ENCODE peak calls at places on chromosomes 12 and 14, in ten cellular contexts. B, Z, G, R, H, V, L, I, A and M are unnamed samples. For H3K4me1, the result is how much of the 10 kb centered on the place peaks cover.

GRCh38 chr12:101047652-101048051 is 162.4 kb downstream of the SLC5A8 start:
- DNase-seq in B (no peak), Z (no peak), G (no peak), R (no peak), H (no peak), V (no peak), L (no peak), I (no peak), A (no peak), M (no peak)

GRCh38 chr12:131221061-131221945 is 267.6 kb downstream of the ADGRD1 start:
- DNase-seq in B (no peak), Z (no peak), G (no peak), R (no peak), H (no peak), V (no peak), L (no peak), I (no peak), A (no peak), M (peak)

GRCh38 chr12:22334696-22335290 is at the start of gene ST8SIA1:
- DNase-seq in B (no peak), Z (peak), G (peak), R (peak), H (peak), V (peak), L (no peak), I (no peak), A (peak), M (peak)

GRCh38 chr12:120991965-120992364 is 13.6 kb downstream of the HNF1A start:
- DNase-seq in B (no peak), Z (no peak), G (no peak), R (no peak), H (no peak), V (no peak), L (no peak), I (no peak), A (no peak), M (no peak)

GRCh38 chr14:80792756-80793155 is 148.8 kb downstream of the CEP128 start:
- DNase-seq in B (no peak), Z (no peak), G (no peak), R (no peak), H (no peak), V (no peak), L (no peak), I (no peak), A (no peak), M (no peak)

GRCh38 chr12:52522346-52523011 is 2.3 kb upstream of the KRT5 start:
- DNase-seq in B (no peak), Z (no peak), G (no peak), R (no peak), H (no peak), V (no peak), L (peak), I (no peak), A (no peak), M (no peak)

GRCh38 chr14:99163446-99163845 is 108.6 kb downstream of the BCL11B start:
- DNase-seq in B (no peak), Z (no peak), G (no peak), R (no peak), H (no peak), V (no peak), L (no peak), I (no peak), A (no peak), M (no peak)

GRCh38 chr12:116687888-116688287 is 50.0 kb downstream of the SPRING1 start:
- DNase-seq in B (peak), Z (peak), G (peak), R (peak), H (peak), V (peak), L (peak), I (peak), A (no peak), M (peak)

GRCh38 chr12:95117178-95117599 is 43.8 kb upstream of the NR2C1 start:
- DNase-seq in B (peak), Z (peak), G (peak), R (peak), H (no peak), V (no peak), L (peak), I (peak), A (peak), M (peak)

GRCh38 chr12:1655225-1655788 is 26.3 kb downstream of the WNT5B start:
- DNase-seq in B (no peak), Z (no peak), G (no peak), R (no peak), H (no peak), V (no peak), L (no peak), I (no peak), A (peak), M (no peak)

GRCh38 chr12:47442310-47442709 is 263.5 kb downstream of the RPAP3 start:
- DNase-seq in B (no peak), Z (no peak), G (no peak), R (no peak), H (no peak), V (no peak), L (no peak), I (peak), A (no peak), M (no peak)

GRCh38 chr14:24965934-24966593 is 83.9 kb downstream of the STXBP6 start:
- DNase-seq in B (no peak), Z (peak), G (peak), R (peak), H (no peak), V (no peak), L (no peak), I (peak), A (peak), M (peak)

GRCh38 chr12:93832126-93832525 is 155.0 kb downstream of the CRADD start:
- DNase-seq in B (no peak), Z (no peak), G (no peak), R (no peak), H (no peak), V (no peak), L (no peak), I (no peak), A (no peak), M (no peak)

GRCh38 chr14:88955470-88955869 is 131.0 kb downstream of the TTC8 start:
- DNase-seq in B (no peak), Z (no peak), G (no peak), R (no peak), H (no peak), V (no peak), L (no peak), I (no peak), A (no peak), M (no peak)

GRCh38 chr12:124519741-124520140 is 47.7 kb downstream of the NCOR2 start:
- DNase-seq in B (no peak), Z (no peak), G (no peak), R (no peak), H (peak), V (peak), L (no peak), I (no peak), A (no peak), M (peak)

GRCh38 chr12:106957617-106958016 is 1.9 kb downstream of the TMEM263 start:
- DNase-seq in B (peak), Z (no peak), G (no peak), R (no peak), H (no peak), V (no peak), L (no peak), I (no peak), A (no peak), M (no peak)

GRCh38 chr12:75815756-75816155 is 215.8 kb downstream of the PHLDA1 start:
- DNase-seq in B (no peak), Z (no peak), G (no peak), R (no peak), H (no peak), V (no peak), L (no peak), I (no peak), A (no peak), M (no peak)

GRCh38 chr12:76495556-76495955 is 64.0 kb downstream of the OSBPL8 start:
- DNase-seq in B (no peak), Z (no peak), G (no peak), R (no peak), H (no peak), V (no peak), L (no peak), I (no peak), A (no peak), M (no peak)

GRCh38 chr12:95218164-95218851 is 701 bp downstream of the VEZT start:
- DNase-seq in B (peak), Z (no peak), G (no peak), R (peak), H (no peak), V (no peak), L (no peak), I (no peak), A (no peak), M (peak)

GRCh38 chr12:109827566-109828550 is 5.3 kb downstream of the TRPV4 start:
- DNase-seq in B (no peak), Z (no peak), G (peak), R (peak), H (peak), V (peak), L (no peak), I (no peak), A (no peak), M (no peak)

GRCh38 chr12:80272516-80272915 is 171.5 kb upstream of the PTPRQ start:
- DNase-seq in B (no peak), Z (no peak), G (no peak), R (no peak), H (no peak), V (no peak), L (no peak), I (no peak), A (no peak), M (no peak)

GRCh38 chr14:59679872-59680271 is 103.3 kb upstream of the CCDC175 start:
- DNase-seq in B (no peak), Z (peak), G (no peak), R (no peak), H (no peak), V (no peak), L (no peak), I (no peak), A (no peak), M (no peak)

GRCh38 chr12:97756066-97756701 is 293.6 kb downstream of the RMST start:
- DNase-seq in B (no peak), Z (no peak), G (no peak), R (no peak), H (no peak), V (no peak), L (no peak), I (no peak), A (no peak), M (peak)

GRCh38 chr12:91413591-91413990 is 231.0 kb upstream of the DCN start:
- DNase-seq in B (no peak), Z (peak), G (no peak), R (peak), H (no peak), V (no peak), L (peak), I (peak), A (peak), M (peak)

GRCh38 chr14:49549881-49550280 is 36.3 kb downstream of the RPS29 start:
- DNase-seq in B (no peak), Z (no peak), G (no peak), R (no peak), H (no peak), V (no peak), L (no peak), I (peak), A (no peak), M (peak)

GRCh38 chr12:80040075-80040738 is 59.1 kb upstream of the OTOGL start:
- DNase-seq in B (no peak), Z (no peak), G (no peak), R (no peak), H (no peak), V (no peak), L (no peak), I (no peak), A (no peak), M (no peak)

GRCh38 chr14:101774006-101774755 is 12.7 kb downstream of the PPP2R5C start:
- DNase-seq in B (peak), Z (no peak), G (no peak), R (no peak), H (no peak), V (no peak), L (no peak), I (no peak), A (no peak), M (peak)

DNA sequence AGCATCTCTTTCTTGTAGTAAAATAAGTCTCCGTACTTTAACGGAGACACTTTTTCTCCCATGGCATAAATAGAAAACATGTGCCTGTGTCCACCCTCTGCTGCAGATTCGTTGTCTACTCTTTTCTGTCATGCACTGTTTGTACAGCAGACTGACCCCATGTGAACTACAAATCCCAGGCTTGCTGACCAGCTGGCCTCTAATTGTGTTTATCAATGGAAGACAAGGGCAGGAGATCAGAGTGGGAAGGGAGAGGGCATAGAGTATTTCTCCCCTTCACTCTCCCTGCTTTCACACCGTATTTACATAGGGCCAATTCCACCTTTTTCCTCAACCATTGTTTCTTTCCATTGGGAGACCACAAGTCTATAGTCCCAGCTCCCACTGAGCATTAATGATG is 31.0 kb upstream of the TMTC2 start:
- DNase-seq in B (no peak), Z (no peak), G (no peak), R (no peak), H (no peak), V (no peak), L (no peak), I (no peak), A (no peak), M (no peak)
- H3K27ac ChIP-seq in B (no peak), Z (peak), G (no peak), R (no peak), H (no peak), V (no peak), L (no peak), I (no peak), A (no peak), M (no peak)

GRCh38 chr12:132954471-132955048 is 1.5 kb downstream of the ZNF605 start:
- DNase-seq in B (no peak), Z (no peak), G (no peak), R (no peak), H (no peak), V (no peak), L (no peak), I (no peak), A (no peak), M (peak)
- H3K4me3 ChIP-seq in B (no peak), Z (peak), G (peak), R (no peak), H (peak), V (peak), L (no peak), I (no peak), A (no peak), M (peak)

DNA sequence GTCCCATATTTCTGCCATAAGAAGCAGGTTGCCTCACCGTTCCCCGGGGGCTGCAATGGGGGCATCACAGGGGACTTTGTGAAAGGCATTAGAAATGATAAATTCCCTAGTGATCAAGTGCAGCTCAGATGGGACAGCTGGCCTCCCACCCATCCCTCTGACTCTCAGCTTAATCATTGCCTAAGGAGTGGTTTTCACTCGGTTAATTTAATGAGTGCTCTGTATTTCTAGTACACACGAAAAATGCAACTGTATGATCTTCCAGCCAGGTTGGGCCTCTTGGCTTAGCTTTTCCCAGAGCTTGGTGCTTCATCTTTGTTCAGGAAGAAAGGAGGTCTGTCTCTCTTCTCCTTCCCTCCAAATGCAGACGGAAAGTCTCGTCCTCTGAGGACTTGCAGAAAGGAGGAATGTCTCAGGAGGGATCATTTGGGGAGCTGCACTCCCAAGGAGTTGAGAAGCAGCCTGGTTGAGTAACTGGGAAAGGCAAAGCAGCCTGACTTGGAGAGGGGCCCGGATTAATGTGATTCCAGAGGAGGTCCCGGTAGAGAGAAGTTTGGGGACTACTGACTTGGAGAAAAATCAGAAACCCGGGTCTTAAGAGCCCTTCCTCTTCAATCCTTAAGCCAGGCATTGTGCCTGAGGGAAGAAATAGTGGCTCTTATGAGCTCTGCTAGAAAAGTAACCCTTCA is 7.2 kb downstream of the CD9 start:
- DNase-seq in B (no peak), Z (no peak), G (no peak), R (no peak), H (no peak), V (no peak), L (no peak), I (no peak), A (no peak), M (no peak)
- H3K4me1 ChIP-seq in B (under half), Z (under half), G (half or more), R (half or more), H (under half), V (under half), L (under half), I (under half), A (under half), M (under half)

GRCh38 chr14:64401923-64402322 is 13.8 kb downstream of the MTHFD1 start:
- DNase-seq in B (no peak), Z (no peak), G (no peak), R (no peak), H (no peak), V (no peak), L (no peak), I (no peak), A (no peak), M (no peak)

GRCh38 chr14:64405295-64405694 is 17.1 kb downstream of the MTHFD1 start:
- DNase-seq in B (no peak), Z (no peak), G (no peak), R (no peak), H (no peak), V (no peak), L (no peak), I (no peak), A (no peak), M (no peak)

GRCh38 chr14:64394973-64395633 is 7.0 kb downstream of the MTHFD1 start:
- DNase-seq in B (no peak), Z (no peak), G (no peak), R (no peak), H (no peak), V (no peak), L (no peak), I (no peak), A (no peak), M (no peak)

DNA sequence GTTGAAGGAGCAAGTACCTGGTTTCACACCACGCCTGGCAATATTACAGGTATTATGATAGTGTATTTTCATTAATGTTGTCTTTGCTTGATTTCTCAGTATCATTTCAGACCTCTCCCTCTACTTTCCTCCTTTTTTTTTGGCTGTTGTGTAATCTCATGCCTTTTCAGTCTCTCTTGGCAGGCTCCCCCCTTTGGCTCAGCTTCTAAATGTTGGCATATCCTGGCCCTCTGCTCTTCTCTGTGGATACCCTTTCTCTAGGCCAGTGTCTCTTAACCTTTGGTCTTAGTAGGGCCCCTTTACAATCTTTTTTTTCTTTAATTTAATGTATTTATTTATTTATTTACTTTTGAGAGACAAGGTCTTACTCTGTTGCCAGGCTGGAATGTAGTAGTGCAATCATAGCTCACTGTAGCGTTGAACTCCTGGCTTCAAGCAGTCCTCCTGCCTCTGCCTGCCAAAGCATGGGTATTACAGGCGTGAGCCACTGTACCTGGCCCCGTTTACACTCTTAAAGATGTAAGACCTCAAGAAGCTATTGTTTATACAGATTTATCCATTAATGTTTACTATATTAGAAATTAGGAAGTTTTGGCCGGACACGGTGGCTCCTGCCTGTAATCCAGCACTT is 12.8 kb downstream of the MTHFD1 start:
- DNase-seq in B (no peak), Z (no peak), G (no peak), R (no peak), H (no peak), V (no peak), L (no peak), I (no peak), A (no peak), M (no peak)
- H3K27ac ChIP-seq in B (no peak), Z (no peak), G (no peak), R (no peak), H (no peak), V (no peak), L (no peak), I (no peak), A (no peak), M (no peak)

GRCh38 chr14:70416717-70417349 is at the start of gene SYNJ2BP:
- DNase-seq in B (peak), Z (peak), G (peak), R (peak), H (peak), V (peak), L (peak), I (peak), A (peak), M (peak)

GRCh38 chr14:70416322-70416716 is 571 bp downstream of the SYNJ2BP start:
- DNase-seq in B (no peak), Z (peak), G (no peak), R (no peak), H (no peak), V (no peak), L (no peak), I (peak), A (peak), M (peak)

GRCh38 chr14:70415788-70416187 is 1.1 kb downstream of the SYNJ2BP start:
- DNase-seq in B (no peak), Z (no peak), G (no peak), R (no peak), H (no peak), V (no peak), L (no peak), I (no peak), A (no peak), M (no peak)
- H3K4me3 ChIP-seq in B (peak), Z (peak), G (peak), R (peak), H (peak), V (peak), L (peak), I (peak), A (peak), M (no peak)

DNA sequence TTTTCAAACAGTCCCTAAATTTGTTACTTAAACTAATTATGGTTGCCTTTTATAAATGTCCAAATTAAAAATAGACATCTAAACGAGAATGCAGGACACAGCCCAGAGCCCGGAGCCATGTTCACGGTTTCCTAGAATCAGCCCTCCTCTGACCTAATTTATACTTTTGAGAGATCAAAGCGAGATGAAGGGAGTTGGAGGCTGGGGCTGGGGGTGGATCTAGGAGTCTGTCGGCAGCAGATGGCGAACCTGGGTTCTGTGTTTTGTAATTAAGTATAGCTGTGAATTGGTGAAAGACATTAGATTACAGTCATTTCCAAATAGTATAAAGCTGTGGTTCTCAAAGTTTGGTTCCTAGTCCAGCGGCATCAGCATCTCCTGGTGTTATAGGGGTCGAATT is 210.1 kb downstream of the SLC41A2 start:
- DNase-seq in B (no peak), Z (no peak), G (no peak), R (no peak), H (no peak), V (no peak), L (no peak), I (no peak), A (no peak), M (no peak)
- H3K4me1 ChIP-seq in B (half or more), Z (under half), G (under half), R (under half), H (under half), V (under half), L (under half), I (under half), A (under half), M (under half)

GRCh38 chr12:103806807-103807206 is 34.2 kb downstream of the NT5DC3 start:
- DNase-seq in B (no peak), Z (no peak), G (no peak), R (no peak), H (no peak), V (no peak), L (no peak), I (no peak), A (no peak), M (no peak)
- H3K27ac ChIP-seq in B (no peak), Z (no peak), G (no peak), R (peak), H (no peak), V (no peak), L (peak), I (no peak), A (no peak), M (no peak)

GRCh38 chr12:27244680-27245005 is 557 bp downstream of the STK38L start:
- DNase-seq in B (no peak), Z (no peak), G (no peak), R (no peak), H (no peak), V (no peak), L (no peak), I (no peak), A (no peak), M (no peak)

GRCh38 chr12:27246141-27246540 is 2.1 kb downstream of the STK38L start:
- DNase-seq in B (no peak), Z (no peak), G (no peak), R (no peak), H (no peak), V (no peak), L (no peak), I (no peak), A (no peak), M (no peak)

GRCh38 chr12:27243804-27244679 is at the start of gene STK38L:
- DNase-seq in B (peak), Z (peak), G (peak), R (peak), H (peak), V (peak), L (peak), I (peak), A (peak), M (peak)

GRCh38 chr12:27246774-27247173 is 2.7 kb downstream of the STK38L start:
- DNase-seq in B (no peak), Z (no peak), G (no peak), R (no peak), H (no peak), V (no peak), L (no peak), I (no peak), A (no peak), M (no peak)

GRCh38 chr12:27245039-27245438 is 953 bp downstream of the STK38L start:
- DNase-seq in B (no peak), Z (peak), G (no peak), R (no peak), H (no peak), V (no peak), L (no peak), I (no peak), A (no peak), M (no peak)
- H3K4me3 ChIP-seq in B (peak), Z (peak), G (peak), R (peak), H (peak), V (peak), L (peak), I (peak), A (peak), M (peak)